ENCODE peak calls at places on chromosomes 12 and 14, in four cellular contexts. O, S, J and Y are unnamed samples.

GRCh38 chr12:110641512-110641911 is 27.6 kb downstream of the TCTN1 start:
- DNase-seq in O (no peak), S (no peak), J (no peak), Y (no peak)

GRCh38 chr12:4274396-4274959 is 916 bp downstream of the CCND2 start:
- DNase-seq in O (no peak), S (no peak), J (no peak), Y (no peak)

GRCh38 chr12:64713372-64713771 is 45.8 kb downstream of the GNS start:
- DNase-seq in O (no peak), S (no peak), J (no peak), Y (no peak)

GRCh38 chr14:34120185-34120977 is 169.5 kb upstream of the EGLN3 start:
- DNase-seq in O (peak), S (no peak), J (no peak), Y (no peak)

GRCh38 chr12:54375258-54375579 is 9.3 kb downstream of the ZNF385A start:
- DNase-seq in O (no peak), S (no peak), J (no peak), Y (no peak)

GRCh38 chr14:95533391-95533821 is 1.4 kb upstream of the GLRX5 start:
- DNase-seq in O (no peak), S (no peak), J (no peak), Y (no peak)

GRCh38 chr14:66426451-66426850 is 59.7 kb upstream of the CCDC196 start:
- DNase-seq in O (no peak), S (no peak), J (no peak), Y (no peak)

GRCh38 chr12:12735301-12735700 is 18.1 kb downstream of the CDKN1B start:
- DNase-seq in O (no peak), S (no peak), J (no peak), Y (no peak)

GRCh38 chr14:22739423-22739822 is 27.1 kb upstream of the OXA1L start:
- DNase-seq in O (no peak), S (no peak), J (no peak), Y (no peak)

GRCh38 chr12:109626378-109627115 is 53.0 kb downstream of the MVK start:
- DNase-seq in O (no peak), S (no peak), J (no peak), Y (no peak)

GRCh38 chr14:85594217-85594616 is 64.3 kb downstream of the FLRT2 start:
- DNase-seq in O (no peak), S (no peak), J (no peak), Y (no peak)

GRCh38 chr14:60220084-60220483 is 28.9 kb upstream of the PPM1A start:
- DNase-seq in O (no peak), S (no peak), J (no peak), Y (no peak)

GRCh38 chr14:93044116-93044515 is 71.6 kb downstream of the ITPK1 start:
- DNase-seq in O (no peak), S (no peak), J (no peak), Y (no peak)

GRCh38 chr14:102196008-102196407 is 56.3 kb downstream of the WDR20 start:
- DNase-seq in O (no peak), S (no peak), J (no peak), Y (no peak)